ENCODE peak calls at places on chromosomes 1 and 21, in four cellular contexts. A is suprapubic skin, T is sigmoid colon, Y is A549. W is an unnamed sample.

GRCh38 chr1:241677171-241677570 is 25.1 kb downstream of the WDR64 start:
- DNase-seq in A (no peak), T (no peak), Y (no peak), W (no peak)

GRCh38 chr1:7299329-7299799 is 471.7 kb upstream of the VAMP3 start:
- DNase-seq in A (peak; percentile 49), T (peak; percentile 84), Y (peak; percentile 65), W (peak; percentile 76)

GRCh38 chr1:77757616-77758015 is 2.0 kb downstream of the USP33 start:
- DNase-seq in A (no peak), T (no peak), Y (no peak), W (no peak)

GRCh38 chr1:89822999-89823628 is 2.3 kb downstream of the LRRC8D start:
- DNase-seq in A (no peak), T (no peak), Y (no peak), W (no peak)

GRCh38 chr1:35807614-35808375 is at the start of gene AGO4:
- DNase-seq in A (no peak), T (peak; percentile 74), Y (peak; percentile 43), W (peak; percentile 48)

GRCh38 chr1:239719642-239720258 is 333.4 kb downstream of the CHRM3 start:
- DNase-seq in A (no peak), T (no peak), Y (no peak), W (no peak)

GRCh38 chr1:235932090-235932510 is 65.4 kb upstream of the LYST start:
- DNase-seq in A (no peak), T (no peak), Y (no peak), W (no peak)

GRCh38 chr1:181149326-181150000 is 61.0 kb downstream of the IER5 start:
- DNase-seq in A (peak; percentile 26), T (peak; percentile 25), Y (no peak), W (no peak)

GRCh38 chr1:5850503-5850902 is 141.7 kb downstream of the NPHP4 start:
- DNase-seq in A (no peak), T (no peak), Y (no peak), W (no peak)

GRCh38 chr21:32312976-32313375 is 14.3 kb downstream of the MRAP start:
- DNase-seq in A (peak; percentile 57), T (no peak), Y (no peak), W (no peak)

GRCh38 chr1:160800645-160801408 is 4.9 kb downstream of the LY9 start:
- DNase-seq in A (no peak), T (no peak), Y (no peak), W (no peak)

GRCh38 chr1:214013614-214014377 is 26.0 kb downstream of the PROX1 start:
- DNase-seq in A (no peak), T (no peak), Y (no peak), W (no peak)

GRCh38 chr1:1421147-1421906 is at the start of gene ANKRD65:
- DNase-seq in A (no peak), T (no peak), Y (no peak), W (peak; percentile 36)

GRCh38 chr1:205810448-205811157 is 2.4 kb downstream of the SLC41A1 start:
- DNase-seq in A (no peak), T (no peak), Y (peak; percentile 49), W (no peak)

GRCh38 chr1:200243042-200243437 is 166.8 kb downstream of the ZNF281 start:
- DNase-seq in A (no peak), T (no peak), Y (no peak), W (no peak)

GRCh38 chr1:223227486-223228196 is 84.6 kb upstream of the TLR5 start:
- DNase-seq in A (peak; percentile 29), T (no peak), Y (no peak), W (no peak)

GRCh38 chr1:28172690-28173150 is 3.8 kb downstream of the PTAFR start:
- DNase-seq in A (no peak), T (no peak), Y (no peak), W (no peak)

GRCh38 chr1:246681822-246682221 is 42.4 kb upstream of the SCCPDH start:
- DNase-seq in A (no peak), T (no peak), Y (no peak), W (no peak)

GRCh38 chr1:184791199-184791935 is 36.7 kb upstream of the EDEM3 start:
- DNase-seq in A (no peak), T (no peak), Y (no peak), W (no peak)

GRCh38 chr1:28602536-28603439 is 10.7 kb downstream of the RAB42 start:
- DNase-seq in A (no peak), T (peak; percentile 75), Y (peak; percentile 61), W (peak; percentile 74)

GRCh38 chr1:70910013-70910412 is 137.6 kb downstream of the PTGER3 start:
- DNase-seq in A (no peak), T (no peak), Y (no peak), W (no peak)

GRCh38 chr1:228902781-228903572 is 167.7 kb downstream of the RHOU start:
- DNase-seq in A (peak; percentile 92), T (peak; percentile 95), Y (peak; percentile 88), W (peak; percentile 88)

GRCh38 chr1:92342401-92342800 is 43.5 kb downstream of the RPAP2 start:
- DNase-seq in A (no peak), T (no peak), Y (no peak), W (no peak)

GRCh38 chr21:38751379-38752050 is 54.2 kb upstream of the ETS2 start:
- DNase-seq in A (no peak), T (no peak), Y (no peak), W (no peak)

GRCh38 chr1:27119270-27119618 is 35.7 kb downstream of the SLC9A1 start:
- DNase-seq in A (no peak), T (peak; percentile 88), Y (no peak), W (peak; percentile 60)

GRCh38 chr1:178513278-178513983 is 522 bp downstream of the TEX35 start:
- DNase-seq in A (no peak), T (peak; percentile 46), Y (no peak), W (no peak)

GRCh38 chr1:169060010-169060722 is 46.3 kb upstream of the ATP1B1 start:
- DNase-seq in A (no peak), T (no peak), Y (peak; percentile 38), W (no peak)

GRCh38 chr21:34790341-34790740 is 121.5 kb downstream of the CLIC6 start:
- DNase-seq in A (no peak), T (no peak), Y (no peak), W (no peak)

GRCh38 chr21:33975548-33976081 is 60.0 kb upstream of the ATP5PO start:
- DNase-seq in A (no peak), T (no peak), Y (no peak), W (no peak)

GRCh38 chr1:222979561-222979960 is 163.5 kb downstream of the TLR5 start:
- DNase-seq in A (no peak), T (no peak), Y (no peak), W (no peak)

GRCh38 chr1:228087771-228088251 is 5.3 kb downstream of the ARF1 start:
- DNase-seq in A (no peak), T (peak; percentile 58), Y (no peak), W (peak; percentile 16)

GRCh38 chr1:25460020-25460419 is 29.3 kb downstream of the MACO1 start:
- DNase-seq in A (no peak), T (no peak), Y (no peak), W (no peak)

GRCh38 chr1:210440081-210440480 is 111.4 kb downstream of the HHAT start:
- DNase-seq in A (no peak), T (no peak), Y (no peak), W (no peak)

GRCh38 chr21:29258626-29259335 is 39.9 kb upstream of the BACH1 start:
- DNase-seq in A (no peak), T (no peak), Y (no peak), W (no peak)

GRCh38 chr1:39574646-39575045 is 1.9 kb downstream of the PABPC4 start:
- DNase-seq in A (no peak), T (no peak), Y (no peak), W (no peak)

GRCh38 chr21:44654576-44654950 is at the start of gene KRTAP12-4:
- DNase-seq in A (no peak), T (no peak), Y (no peak), W (no peak)

GRCh38 chr1:245871881-245872280 is 635.2 kb downstream of the SMYD3 start:
- DNase-seq in A (no peak), T (no peak), Y (no peak), W (no peak)

GRCh38 chr1:243713470-243714186 is 136.4 kb downstream of the AKT3 start:
- DNase-seq in A (no peak), T (no peak), Y (no peak), W (peak; percentile 45)

GRCh38 chr1:226677121-226678020 is 61.7 kb downstream of the ITPKB start:
- DNase-seq in A (peak; percentile 94), T (peak; percentile 97), Y (peak; percentile 29), W (peak; percentile 79)

DNA sequence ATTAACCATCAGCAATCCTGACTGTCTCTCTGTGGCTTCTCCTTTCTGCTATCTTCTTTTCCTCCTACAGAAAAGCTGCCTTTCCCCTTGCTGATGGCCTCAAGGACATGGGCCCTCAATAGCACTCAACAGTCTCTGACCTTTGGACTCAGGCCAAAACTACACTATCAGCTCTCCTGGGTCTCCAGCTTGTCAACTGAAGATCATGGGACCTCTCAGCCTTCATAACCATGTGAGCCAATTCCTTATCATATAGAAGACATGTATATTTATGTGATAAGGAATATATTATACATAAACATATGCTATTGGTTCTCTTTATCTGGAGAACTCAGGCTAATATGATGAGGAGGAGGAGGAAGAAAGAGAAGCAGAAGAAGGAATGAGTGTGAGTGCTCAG is 91.8 kb upstream of the GJB5 start:
- DNase-seq in A (no peak), T (no peak), Y (no peak), W (no peak)
- TF ChIP-seq POLR2A in A (no peak), T (no peak), Y (no peak), W (no peak)

GRCh38 chr21:15060776-15061175 is 4.0 kb downstream of the NRIP1 start:
- DNase-seq in A (no peak), T (no peak), Y (no peak), W (no peak)
- H3K27ac ChIP-seq in A (no peak overlapping the region), T (peak overlapping the region; percentile 4), Y (peak overlapping the region; percentile 100), W (no peak overlapping the region)

DNA sequence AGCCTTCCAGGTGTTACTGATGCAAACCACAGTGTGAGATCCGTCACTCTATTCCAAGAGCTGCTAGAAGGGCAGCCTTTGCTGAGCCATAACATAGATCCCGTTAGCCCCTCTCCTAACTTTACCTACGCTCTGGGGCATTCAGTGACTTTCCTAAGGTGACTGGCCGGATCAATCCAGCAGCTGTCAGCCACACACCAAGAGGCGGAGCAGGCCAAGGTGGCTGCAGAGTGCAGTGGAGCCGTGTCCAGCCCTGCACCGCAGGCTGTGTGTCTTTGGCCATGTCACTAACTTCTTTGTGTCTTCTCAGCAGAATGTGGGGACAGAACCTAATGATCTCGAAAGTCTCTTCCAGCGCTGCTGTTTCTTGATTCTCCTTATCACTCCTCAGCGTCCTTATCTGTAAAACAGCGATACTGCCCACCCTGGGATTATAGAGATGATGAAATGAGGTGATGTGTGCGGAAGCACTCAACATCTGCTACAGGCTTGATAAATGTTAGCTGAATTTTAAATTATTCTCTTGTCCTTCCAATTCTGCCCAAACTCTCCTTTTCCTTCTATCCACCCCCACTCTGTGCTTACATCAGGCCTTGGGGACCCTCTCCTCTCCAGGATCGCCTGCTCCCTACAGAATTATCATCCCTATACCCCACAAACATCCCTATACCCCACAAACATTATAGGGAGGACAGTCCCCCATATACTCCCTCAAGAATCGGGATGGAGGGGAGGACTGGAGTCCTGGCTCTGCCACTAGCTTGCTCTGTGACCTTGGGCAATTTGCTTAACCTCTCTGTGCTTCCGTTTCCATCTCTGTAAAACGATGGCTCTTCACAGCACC is 25.8 kb upstream of the LRRN2 start:
- DNase-seq in A (no peak), T (no peak), Y (no peak), W (no peak)
- TF ChIP-seq EP300 in A (no peak), T (no peak), Y (no peak), W (no peak)

DNA sequence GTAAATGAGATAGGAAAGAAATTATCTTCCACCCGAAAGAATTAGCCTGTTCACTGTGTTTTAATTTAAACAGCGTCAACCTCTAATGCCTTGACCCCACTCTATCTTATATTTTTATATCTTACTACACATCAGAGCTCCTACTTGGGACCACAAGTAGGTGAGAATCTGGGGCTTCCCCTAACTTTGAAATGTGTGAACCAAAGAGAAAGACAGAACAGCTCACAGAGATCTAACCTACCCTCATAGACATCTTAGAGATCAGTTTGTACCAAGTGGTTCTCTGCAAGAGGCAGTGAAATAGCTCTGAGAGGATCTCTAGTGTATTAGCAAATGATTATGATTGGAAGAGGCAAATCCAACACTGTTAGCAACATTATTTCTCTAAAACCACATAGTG is 31.0 kb upstream of the IFI16 start:
- DNase-seq in A (no peak), T (no peak), Y (no peak), W (no peak)
- TF ChIP-seq POLR2A in A (no peak), T (no peak), Y (no peak), W (no peak)